ENCODE peak calls at places on chromosomes 5 and 9, in seven cellular contexts. V is naive B cell; M is CD8-positive, alpha-beta T cell; S is GM23338; O is activated T-cell treated with anti-CD3 and anti-CD28 coated beads, Interleukin-2, amount 50 U/mL, for 4 hours; W is right cardiac atrium; I is gastrocnemius medialis. U is an unnamed sample.

GRCh38 chr5:68226564-68227073 is 11.1 kb downstream of the PIK3R1 start:
- ATAC-seq in O (no peak), M (no peak), I (no peak), S (no peak), V (no peak), W (no peak), U (no peak)

GRCh38 chr9:100700689-100701318 is 122.9 kb downstream of the CAVIN4 start:
- ATAC-seq in W (no peak), M (no peak), I (no peak), V (no peak), O (no peak), S (peak; percentile 94), U (no peak)

GRCh38 chr9:73166453-73166852 is 14.8 kb downstream of the ANXA1 start:
- ATAC-seq in S (no peak), I (no peak), O (no peak), V (no peak), M (no peak), W (no peak), U (no peak)

GRCh38 chr5:72268753-72269410 is 51.2 kb downstream of the MRPS27 start:
- ATAC-seq in S (peak; percentile 81), W (peak; percentile 47), V (no peak), I (no peak), O (no peak), M (peak; percentile 29), U (no peak)

GRCh38 chr5:174504266-174504726 is 220.1 kb upstream of the MSX2 start:
- ATAC-seq in O (no peak), V (no peak), I (no peak), S (no peak), W (no peak), M (no peak), U (no peak)

GRCh38 chr9:22097712-22098111 is 88.6 kb upstream of the CDKN2B start:
- ATAC-seq in I (no peak), O (peak; percentile 75), V (no peak), W (no peak), S (no peak), M (no peak), U (no peak)

GRCh38 chr5:166909040-166909439 is 1382.4 kb upstream of the WWC1 start:
- ATAC-seq in O (no peak), W (no peak), M (no peak), I (no peak), S (no peak), V (no peak), U (no peak)

GRCh38 chr9:93594041-93594756 is 17.8 kb downstream of the PHF2 start:
- ATAC-seq in O (no peak), I (no peak), M (no peak), W (peak; percentile 68), S (peak; percentile 10), V (no peak), U (no peak)

GRCh38 chr5:36090033-36090432 is 23.4 kb upstream of the UGT3A2 start:
- ATAC-seq in V (no peak), O (no peak), S (peak; percentile 97), I (no peak), M (no peak), W (no peak), U (no peak)

GRCh38 chr5:175378444-175379028 is 65.4 kb downstream of the DRD1 start:
- ATAC-seq in M (no peak), O (no peak), V (no peak), W (no peak), S (no peak), I (no peak), U (no peak)

GRCh38 chr5:114447084-114447773 is 85.4 kb downstream of the KCNN2 start:
- ATAC-seq in M (no peak), W (no peak), V (no peak), O (no peak), S (peak; percentile 40), I (no peak), U (no peak)

GRCh38 chr9:3018691-3019230 is 174.9 kb upstream of the PUM3 start:
- ATAC-seq in M (no peak), I (no peak), S (no peak), O (no peak), V (no peak), W (no peak), U (no peak)

GRCh38 chr5:178215263-178216002 is 11.1 kb downstream of the HNRNPAB start:
- ATAC-seq in I (no peak), V (no peak), S (peak; percentile 2), W (peak; percentile 21), O (peak; percentile 1), M (no peak), U (no peak)

GRCh38 chr9:126775926-126776325 is 28.9 kb upstream of the ZBTB43 start:
- ATAC-seq in I (no peak), V (no peak), W (no peak), O (no peak), M (no peak), S (no peak), U (no peak)

GRCh38 chr9:2478421-2478820 is 143.2 kb upstream of the VLDLR start:
- ATAC-seq in I (no peak), M (no peak), W (no peak), S (no peak), V (no peak), O (no peak), U (no peak)

GRCh38 chr5:106116682-106117081 is 1554.1 kb downstream of the EFNA5 start:
- ATAC-seq in W (no peak), M (no peak), S (no peak), O (no peak), V (no peak), I (no peak), U (no peak)

GRCh38 chr9:128085852-128086409 is 17.9 kb downstream of the SLC25A25 start:
- ATAC-seq in M (no peak), O (no peak), W (no peak), V (no peak), I (no peak), S (no peak), U (no peak)

GRCh38 chr9:100448266-100448665 is 21.3 kb downstream of the MSANTD3 start:
- ATAC-seq in S (no peak), M (no peak), O (no peak), W (no peak), V (no peak), I (no peak), U (no peak)

GRCh38 chr5:107796797-107797196 is 126.1 kb upstream of the EFNA5 start:
- ATAC-seq in I (no peak), V (no peak), O (no peak), M (no peak), S (no peak), W (no peak), U (no peak)

GRCh38 chr5:73214921-73215490 is 42.0 kb downstream of the TMEM174 start:
- ATAC-seq in M (no peak), V (no peak), W (no peak), I (no peak), S (no peak), O (no peak), U (no peak)